ENCODE peak calls at places on chromosomes 6 and 20, in five cellular contexts. O, L, D, H and Y are unnamed samples.
A peak's percentile ranks its signal among the peaks of the same experiment; 100 is the strongest.

GRCh38 chr20:7302256-7302655 is 534.8 kb downstream of the BMP2 start:
- DNase-seq in L (no peak), D (no peak), O (no peak), H (no peak), Y (no peak)

GRCh38 chr20:44331201-44331600 is 5.6 kb upstream of the R3HDML start:
- DNase-seq in H (no peak), D (no peak), O (no peak), L (no peak), Y (no peak)

GRCh38 chr6:74167951-74168350 is 471.9 kb downstream of the CD109 start:
- DNase-seq in D (no peak), L (no peak), H (no peak), O (no peak), Y (peak; percentile 8)

GRCh38 chr6:25218346-25218745 is 60.8 kb upstream of the CARMIL1 start:
- DNase-seq in D (no peak), H (no peak), L (no peak), O (no peak), Y (no peak)

GRCh38 chr6:52392944-52393343 is 27.2 kb upstream of the EFHC1 start:
- DNase-seq in D (no peak), L (no peak), H (no peak), O (no peak), Y (no peak)

GRCh38 chr6:131761061-131761761 is 46.6 kb upstream of the ENPP1 start:
- DNase-seq in L (no peak), O (no peak), D (no peak), H (no peak), Y (peak; percentile 39)

GRCh38 chr6:159931112-159931511 is 37.8 kb upstream of the IGF2R start:
- DNase-seq in L (no peak), D (no peak), O (no peak), H (no peak), Y (no peak)

GRCh38 chr6:147654103-147654845 is 145.8 kb downstream of the SAMD5 start:
- DNase-seq in O (no peak), D (no peak), L (no peak), H (no peak), Y (no peak)

GRCh38 chr20:48750941-48751620 is 76.7 kb downstream of the PREX1 start:
- DNase-seq in O (peak; percentile 84), H (peak; percentile 66), L (peak; percentile 39), D (no peak), Y (peak; percentile 47)

GRCh38 chr20:35695978-35696377 is 3.2 kb downstream of the NFS1 start:
- DNase-seq in L (no peak), O (no peak), H (no peak), D (no peak), Y (no peak)

GRCh38 chr6:69233195-69233524 is 563.6 kb downstream of the LMBRD1 start:
- DNase-seq in O (no peak), H (no peak), L (no peak), D (no peak), Y (no peak)

GRCh38 chr20:49519212-49519712 is 36.8 kb upstream of the KCNB1 start:
- DNase-seq in O (no peak), H (no peak), L (no peak), D (no peak), Y (no peak)

GRCh38 chr6:143842902-143843688 is at the start of gene LTV1:
- DNase-seq in D (peak; percentile 90), H (peak; percentile 96), L (peak; percentile 97), O (peak; percentile 97), Y (peak; percentile 97)

GRCh38 chr6:144528605-144529425 is 243.7 kb downstream of the UTRN start:
- DNase-seq in H (no peak), D (no peak), O (no peak), L (no peak), Y (peak; percentile 35)

GRCh38 chr20:1185781-1186334 is 1.1 kb upstream of the TMEM74B start:
- DNase-seq in D (no peak), O (peak; percentile 47), H (peak; percentile 59), L (peak; percentile 50), Y (peak; percentile 65)

GRCh38 chr6:39342692-39343460 is 20.4 kb upstream of the KCNK16 start:
- DNase-seq in H (no peak), L (no peak), O (peak; percentile 20), D (no peak), Y (no peak)

GRCh38 chr6:74596586-74596985 is 609.3 kb downstream of the COL12A1 start:
- DNase-seq in H (no peak), D (no peak), L (no peak), O (no peak), Y (no peak)

GRCh38 chr6:150152891-150153876 is 10.3 kb downstream of the PPP1R14C start:
- DNase-seq in O (no peak), H (no peak), D (no peak), L (no peak), Y (no peak)

GRCh38 chr6:154156135-154156948 is 117.3 kb downstream of the OPRM1 start:
- DNase-seq in D (no peak), O (no peak), H (no peak), L (no peak), Y (peak; percentile 70)

GRCh38 chr6:46704562-46704961 is 16.9 kb downstream of the TDRD6 start:
- DNase-seq in L (no peak), O (no peak), H (no peak), D (no peak), Y (peak; percentile 12)

GRCh38 chr6:136284909-136285308 is 4.7 kb downstream of the BCLAF1 start:
- DNase-seq in D (no peak), H (no peak), L (no peak), O (no peak), Y (peak; percentile 52)

GRCh38 chr6:157455731-157456523 is 74.9 kb downstream of the ZDHHC14 start:
- DNase-seq in H (no peak), L (no peak), O (no peak), D (no peak), Y (no peak)

GRCh38 chr20:59835448-59836395 is 97.7 kb downstream of the SYCP2 start:
- DNase-seq in D (peak; percentile 47), L (no peak), H (peak; percentile 40), O (peak; percentile 54), Y (peak; percentile 68)

GRCh38 chr20:41690702-41691101 is 72.5 kb upstream of the CHD6 start:
- DNase-seq in L (no peak), D (no peak), O (no peak), H (no peak), Y (no peak)

GRCh38 chr6:90397929-90398674 is 101.5 kb upstream of the BACH2 start:
- DNase-seq in H (no peak), L (no peak), O (no peak), D (no peak), Y (no peak)

GRCh38 chr6:167984144-167984719 is 13.2 kb upstream of the KIF25 start:
- DNase-seq in D (no peak), H (no peak), O (no peak), L (no peak), Y (no peak)

GRCh38 chr6:167987811-167988495 is 9.5 kb upstream of the KIF25 start:
- DNase-seq in L (no peak), H (no peak), D (no peak), O (no peak), Y (no peak)

GRCh38 chr6:167985911-167986595 is 11.4 kb upstream of the KIF25 start:
- DNase-seq in D (no peak), H (no peak), L (no peak), O (no peak), Y (no peak)

GRCh38 chr6:167987396-167987795 is 10.1 kb upstream of the KIF25 start:
- DNase-seq in D (no peak), L (no peak), H (no peak), O (no peak), Y (no peak)

DNA sequence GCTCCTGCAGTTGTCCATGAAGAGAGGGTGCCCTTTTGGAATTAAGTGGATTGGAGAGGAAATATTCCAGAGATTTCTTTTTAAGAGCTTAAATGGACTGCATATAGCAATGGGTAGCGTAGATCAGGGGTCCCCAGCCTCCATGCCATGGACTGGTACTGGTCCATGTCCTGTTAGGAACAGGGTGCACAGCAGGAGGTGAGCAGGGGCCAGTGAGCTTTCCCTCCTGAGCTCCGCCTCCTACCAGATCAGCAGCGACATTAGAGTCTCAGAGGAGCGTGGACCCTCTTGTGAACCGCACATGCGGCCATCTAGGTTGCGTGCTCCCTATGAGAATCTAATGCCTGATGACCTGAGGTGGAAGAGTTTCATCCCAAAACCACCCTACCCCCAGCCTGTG is 12.3 kb upstream of the KIF25 start:
- DNase-seq in H (no peak), O (no peak), D (no peak), L (no peak), Y (no peak)
- H3K9me3 ChIP-seq in H (no peaks in the 10 kb centered on the region), O (no peaks in the 10 kb centered on the region), D (no peaks in the 10 kb centered on the region), L (no peaks in the 10 kb centered on the region), Y (no peaks in the 10 kb centered on the region)

GRCh38 chr6:16764188-16764950 is 3.1 kb upstream of the ATXN1 start:
- DNase-seq in L (no peak), H (no peak), D (no peak), O (no peak), Y (peak; percentile 73)
- H3K4me1 ChIP-seq in L (peaks cover 42% of the 10 kb centered on the region), H (peaks cover 8% of the 10 kb centered on the region), D (peaks cover 30% of the 10 kb centered on the region), O (no peaks in the 10 kb centered on the region), Y (peaks cover 34% of the 10 kb centered on the region)

GRCh38 chr20:40087496-40087895 is 601.5 kb downstream of the MAFB start:
- DNase-seq in H (no peak), O (no peak), L (no peak), D (no peak), Y (no peak)

GRCh38 chr20:40081653-40082052 is 607.4 kb downstream of the MAFB start:
- DNase-seq in D (no peak), H (no peak), L (no peak), O (no peak), Y (no peak)

GRCh38 chr20:40082436-40082835 is 606.6 kb downstream of the MAFB start:
- DNase-seq in O (no peak), D (no peak), H (no peak), L (no peak), Y (no peak)

GRCh38 chr20:40090236-40090635 is 598.8 kb downstream of the MAFB start:
- DNase-seq in D (no peak), L (no peak), O (no peak), H (no peak), Y (peak; percentile 11)

DNA sequence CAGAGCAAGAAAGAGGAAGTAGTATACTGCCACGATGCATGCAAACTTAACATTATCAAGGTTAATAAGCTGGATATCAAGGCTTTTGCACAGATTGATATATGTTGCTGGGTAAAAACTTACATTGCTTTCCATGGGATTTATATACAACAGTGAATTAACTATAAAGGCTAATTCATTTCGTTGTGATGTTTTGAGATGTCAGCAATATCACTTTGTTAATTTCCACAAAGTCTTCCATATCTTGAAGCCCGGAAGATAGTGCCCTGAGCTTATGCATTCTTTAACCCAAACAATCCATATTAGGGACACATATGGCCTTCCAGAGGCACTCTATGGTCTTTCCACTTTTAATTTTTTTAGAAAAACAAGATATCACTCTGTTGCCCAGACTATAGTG is 603.5 kb downstream of the MAFB start:
- DNase-seq in D (no peak), L (no peak), H (no peak), O (no peak), Y (no peak)
- H3K9me3 ChIP-seq in D (no peaks in the 10 kb centered on the region), L (no peaks in the 10 kb centered on the region), H (no peaks in the 10 kb centered on the region), O (no peaks in the 10 kb centered on the region), Y (no peaks in the 10 kb centered on the region)

GRCh38 chr20:56626367-56627121 is 2.6 kb upstream of the TFAP2C start:
- DNase-seq in D (no peak), L (no peak), H (no peak), O (no peak), Y (peak; percentile 53)

GRCh38 chr20:56628015-56628872 is 862 bp upstream of the TFAP2C start:
- DNase-seq in L (no peak), H (peak; percentile 12), D (no peak), O (no peak), Y (no peak)

GRCh38 chr20:56627122-56628014 is 1.7 kb upstream of the TFAP2C start:
- DNase-seq in O (no peak), L (no peak), H (no peak), D (no peak), Y (no peak)

GRCh38 chr20:56625837-56626236 is 3.3 kb upstream of the TFAP2C start:
- DNase-seq in D (no peak), O (no peak), L (no peak), H (no peak), Y (no peak)

GRCh38 chr20:56624786-56625681 is 4.1 kb upstream of the TFAP2C start:
- DNase-seq in D (no peak), H (no peak), O (no peak), L (no peak), Y (no peak)
- H3K4me1 ChIP-seq in D (peaks cover 50% of the 10 kb centered on the region), H (peaks cover 34% of the 10 kb centered on the region), O (peaks cover 4% of the 10 kb centered on the region), L (peaks cover 6% of the 10 kb centered on the region), Y (peaks cover 12% of the 10 kb centered on the region)